ENCODE peak calls at places on chromosomes 5 and 9, in seven cellular contexts. W is GM06990; N is iPS-NIHi11; K is AML-193; V is heart right ventricle; B is activated CD4-positive, CD25-positive, alpha-beta regulatory T cell; F is neural progenitor cell. U is an unnamed sample.

GRCh38 chr5:79346420-79346824 is 110.5 kb downstream of the JMY start:
- DNase-seq in V (no peak), B (no peak), K (no peak), W (no peak), N (no peak), F (no peak), U (peak)

GRCh38 chr9:84947412-84947972 is 278.0 kb downstream of the NTRK2 start:
- DNase-seq in V (no peak), N (no peak), K (no peak), W (no peak), B (no peak), F (no peak), U (peak)

GRCh38 chr9:130327781-130328348 is 62.3 kb downstream of the HMCN2 start:
- DNase-seq in F (no peak), V (peak), W (no peak), K (no peak), N (no peak), B (no peak), U (no peak)

GRCh38 chr9:89633404-89633803 is 28.6 kb downstream of the GADD45G start:
- DNase-seq in F (no peak), N (no peak), B (no peak), K (no peak), V (no peak), W (no peak), U (no peak)

GRCh38 chr9:89497181-89497963 is 541 bp downstream of the SEMA4D start:
- DNase-seq in W (peak), K (no peak), B (no peak), F (peak), N (peak), V (no peak), U (no peak)

GRCh38 chr5:87327998-87328397 is 60.3 kb downstream of the RASA1 start:
- DNase-seq in W (no peak), K (no peak), B (no peak), N (no peak), V (no peak), F (no peak), U (no peak)

GRCh38 chr5:148314187-148314586 is 2.0 kb downstream of the SPINK7 start:
- DNase-seq in K (no peak), B (no peak), W (no peak), N (no peak), V (no peak), F (no peak), U (no peak)

GRCh38 chr5:74199436-74200210 is 440.9 kb downstream of the ENC1 start:
- DNase-seq in N (no peak), B (no peak), V (no peak), F (no peak), W (no peak), K (no peak), U (peak)

GRCh38 chr5:9544502-9545300 is 1.2 kb downstream of the SEMA5A start:
- DNase-seq in F (peak), B (no peak), V (peak), N (peak), W (peak), K (no peak), U (peak)

GRCh38 chr5:175697846-175698245 is 40.0 kb downstream of the HRH2 start:
- DNase-seq in B (no peak), N (no peak), V (no peak), W (no peak), K (no peak), F (no peak), U (no peak)

GRCh38 chr5:143251175-143251574 is 152.3 kb downstream of the NR3C1 start:
- DNase-seq in F (no peak), K (no peak), W (peak), B (no peak), V (no peak), N (no peak), U (no peak)

GRCh38 chr9:128626181-128626580 is 30.5 kb downstream of the DYNC2I2 start:
- DNase-seq in K (no peak), N (no peak), V (no peak), W (no peak), F (no peak), B (no peak), U (no peak)

GRCh38 chr9:7058539-7058938 is 300.8 kb downstream of the KDM4C start:
- DNase-seq in F (no peak), N (no peak), W (no peak), V (no peak), K (no peak), B (no peak), U (no peak)

GRCh38 chr5:10832987-10833386 is 72.0 kb upstream of the DAP start:
- DNase-seq in B (no peak), K (no peak), W (no peak), V (no peak), F (no peak), N (no peak), U (peak)

GRCh38 chr5:54533541-54534179 is 16.1 kb downstream of the SNX18 start:
- DNase-seq in F (peak), B (no peak), W (no peak), V (no peak), N (peak), K (no peak), U (no peak)